ENCODE peak calls at places on chromosomes 11 and 22, in eight cellular contexts. A, B, D, E, Q, T, P and I are unnamed samples.

GRCh38 chr11:68335693-68336092 is 23.3 kb downstream of the LRP5 start:
- DNase-seq in P (no peak), A (no peak), E (no peak), D (no peak), B (no peak), Q (no peak), T (no peak), I (no peak)

GRCh38 chr11:13118194-13118593 is 109.1 kb downstream of the RASSF10 start:
- DNase-seq in E (no peak), D (no peak), P (no peak), A (peak; percentile 78), T (no peak), B (peak; percentile 81), Q (no peak), I (no peak)

GRCh38 chr22:30423296-30423958 is 2.1 kb upstream of the MTFP1 start:
- DNase-seq in D (peak; percentile 74), Q (no peak), T (peak; percentile 91), E (no peak), P (peak; percentile 56), A (no peak), B (no peak), I (no peak)

GRCh38 chr22:28937206-28938025 is 54.0 kb downstream of the ZNRF3 start:
- DNase-seq in T (no peak), E (no peak), Q (no peak), B (no peak), D (no peak), P (no peak), A (no peak), I (no peak)

GRCh38 chr11:127017482-127017881 is 16.9 kb upstream of the KIRREL3 start:
- DNase-seq in B (peak; percentile 14), Q (no peak), P (no peak), D (no peak), T (no peak), E (no peak), A (no peak), I (no peak)

GRCh38 chr22:45551310-45552016 is 48.8 kb downstream of the FBLN1 start:
- DNase-seq in T (no peak), E (no peak), P (no peak), Q (peak; percentile 48), B (peak; percentile 29), D (no peak), A (no peak), I (no peak)

GRCh38 chr11:86440305-86440716 is 65.6 kb downstream of the CCDC81 start:
- DNase-seq in P (no peak), B (peak; percentile 91), D (no peak), T (no peak), E (peak; percentile 39), Q (peak; percentile 62), A (no peak), I (no peak)

GRCh38 chr22:46368422-46368821 is 32.9 kb downstream of the TRMU start:
- DNase-seq in T (peak; percentile 59), D (no peak), B (no peak), P (no peak), E (no peak), Q (no peak), A (no peak), I (no peak)

GRCh38 chr11:85974126-85974525 is 94.8 kb downstream of the PICALM start:
- DNase-seq in P (no peak), B (peak; percentile 80), T (no peak), Q (no peak), D (no peak), A (no peak), E (no peak), I (no peak)

GRCh38 chr22:37501610-37502341 is 15.6 kb upstream of the MFNG start:
- DNase-seq in P (no peak), T (no peak), D (no peak), E (peak; percentile 89), Q (peak; percentile 31), B (peak; percentile 92), A (no peak), I (no peak)

GRCh38 chr11:67275606-67276409 is 9.5 kb downstream of the GRK2 start:
- DNase-seq in E (no peak), Q (no peak), D (no peak), A (no peak), B (no peak), P (no peak), T (peak; percentile 61), I (no peak)

GRCh38 chr22:42994917-42995562 is 19.9 kb downstream of the PACSIN2 start:
- DNase-seq in T (peak; percentile 81), E (peak; percentile 34), D (no peak), P (peak; percentile 63), A (no peak), Q (no peak), B (peak; percentile 93), I (peak; percentile 33)

GRCh38 chr11:5923789-5924188 is 18.3 kb upstream of the OR56A3 start:
- DNase-seq in A (no peak), Q (no peak), P (no peak), E (no peak), D (no peak), T (no peak), B (no peak), I (no peak)

GRCh38 chr11:101090679-101091270 is 38.8 kb downstream of the PGR start:
- DNase-seq in D (no peak), A (no peak), P (no peak), E (no peak), B (no peak), Q (no peak), T (no peak), I (no peak)

GRCh38 chr11:123054301-123055065 is 7.5 kb downstream of the HSPA8 start:
- DNase-seq in E (peak; percentile 40), B (peak; percentile 81), Q (no peak), A (peak; percentile 56), D (no peak), T (no peak), P (peak; percentile 80), I (peak; percentile 71)

GRCh38 chr11:134468081-134468668 is 56.1 kb upstream of the B3GAT1 start:
- DNase-seq in E (no peak), A (no peak), T (no peak), P (no peak), D (no peak), B (no peak), Q (no peak), I (no peak)

GRCh38 chr11:56751480-56751879 is 3.0 kb upstream of the OR9G4 start:
- DNase-seq in D (no peak), E (no peak), A (no peak), Q (no peak), T (no peak), P (no peak), B (no peak), I (no peak)

GRCh38 chr22:24736526-24737050 is 37.9 kb downstream of the PIWIL3 start:
- DNase-seq in B (no peak), P (no peak), Q (no peak), A (no peak), E (no peak), T (no peak), D (no peak), I (no peak)

GRCh38 chr11:2567026-2567671 is 122.3 kb downstream of the KCNQ1 start:
- DNase-seq in T (peak; percentile 48), D (no peak), A (no peak), P (no peak), B (no peak), E (no peak), Q (peak; percentile 3), I (no peak)

GRCh38 chr11:114477946-114478537 is 38.8 kb downstream of the REXO2 start:
- DNase-seq in D (no peak), Q (no peak), T (no peak), P (no peak), A (no peak), E (no peak), B (no peak), I (no peak)

DNA sequence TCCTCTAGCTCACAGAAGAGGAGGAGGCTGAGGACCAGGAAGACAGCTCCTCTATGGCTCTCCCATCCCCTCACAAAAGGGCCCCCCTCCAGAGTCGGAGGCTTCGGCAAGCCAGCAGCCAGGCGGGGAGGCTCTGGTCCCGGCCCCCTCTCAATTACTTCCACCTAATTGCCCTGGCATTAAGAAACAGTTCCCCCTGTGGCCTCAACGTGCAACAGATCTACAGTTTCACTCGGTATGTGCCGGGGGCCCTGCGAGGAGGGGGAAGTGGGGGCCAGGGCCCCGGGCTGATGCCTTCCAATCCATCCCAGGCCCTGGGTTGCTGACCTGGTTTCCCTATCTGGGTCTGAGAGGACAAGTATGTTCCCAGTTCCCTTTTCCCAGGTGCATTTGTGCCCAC is 7.9 kb downstream of the FOXR1 start:
- DNase-seq in B (no peak), A (no peak), Q (no peak), T (no peak), P (no peak), D (no peak), E (no peak), I (peak; percentile 15)
- TF ChIP-seq CTCF in B (no peak), A (no peak), Q (no peak), T (no peak), P (no peak), D (peak; percentile 19), E (no peak), I (no peak)

DNA sequence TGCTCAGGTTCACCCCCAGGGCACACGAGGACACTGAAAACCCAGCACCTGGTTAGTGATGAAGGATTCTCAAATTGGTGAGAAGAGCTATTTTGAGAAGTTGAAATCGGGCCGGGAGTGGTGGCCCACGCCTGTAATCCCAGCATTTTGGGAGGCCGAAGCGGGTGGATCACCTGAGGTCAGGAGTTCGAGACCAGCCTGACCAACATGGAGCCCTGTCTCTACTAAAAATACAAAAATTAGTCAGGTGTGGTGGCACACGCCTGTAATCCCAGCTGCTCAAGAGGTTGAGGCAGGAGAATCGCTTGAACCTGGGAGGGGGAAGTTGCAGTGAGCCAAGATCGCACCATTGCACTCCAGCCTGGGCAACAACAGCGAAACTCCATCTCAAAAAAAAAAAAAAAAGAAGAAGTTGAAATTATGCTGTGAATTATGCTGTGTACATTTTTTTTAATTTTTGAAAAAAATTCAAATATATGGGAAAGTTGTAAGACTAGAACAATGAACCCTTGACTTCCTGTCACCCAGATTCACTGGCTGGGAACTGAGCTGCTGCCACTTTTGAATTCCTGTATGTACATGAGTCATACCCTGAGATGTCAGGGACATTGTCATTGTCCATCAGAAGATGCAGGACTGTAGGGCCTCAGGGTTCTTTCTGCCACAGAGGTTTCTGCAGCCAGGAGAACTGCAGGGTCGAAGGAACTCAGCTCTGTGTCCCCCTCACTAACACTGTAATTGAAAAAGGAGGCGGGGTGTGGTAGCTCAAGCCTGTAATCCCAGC is 5.2 kb downstream of the AIFM3 start:
- DNase-seq in E (no peak), Q (no peak), T (peak; percentile 15), A (no peak), D (no peak), P (no peak), B (no peak), I (no peak)
- TF ChIP-seq CTCF in E (no peak), Q (no peak), T (no peak), A (no peak), D (no peak), P (no peak), B (no peak), I (no peak)

DNA sequence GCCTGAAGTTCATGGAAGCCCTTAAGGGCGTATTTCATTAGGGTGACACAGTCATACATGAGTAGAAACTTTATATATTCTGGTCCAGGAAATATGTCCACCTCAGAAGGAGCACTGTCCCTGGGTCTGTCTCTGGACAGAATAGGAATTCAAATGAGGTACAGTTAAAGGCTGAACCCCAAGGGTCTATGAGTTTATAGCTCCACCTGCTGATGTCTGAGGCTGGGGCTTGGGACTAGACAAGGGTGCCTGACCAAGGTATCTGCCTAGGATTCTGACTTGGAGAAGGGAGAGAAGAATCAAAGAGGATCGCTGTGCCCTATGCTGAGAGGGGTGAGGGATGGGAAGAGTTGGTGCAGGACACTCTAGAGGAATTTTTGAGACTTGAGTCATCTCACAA is 14.9 kb downstream of the HEPHL1 start:
- DNase-seq in P (no peak), E (no peak), B (no peak), Q (no peak), D (no peak), A (no peak), T (no peak), I (no peak)
- TF ChIP-seq CTCF in P (no peak), E (no peak), B (no peak), Q (no peak), D (no peak), A (no peak), T (no peak), I (no peak)

GRCh38 chr22:21020802-21021429 is 6.0 kb downstream of the P2RX6 start:
- DNase-seq in B (peak; percentile 24), P (peak; percentile 37), Q (no peak), D (no peak), T (peak; percentile 8), E (no peak), A (no peak), I (peak; percentile 60)
- TF ChIP-seq CTCF in B (peak; percentile 54), P (peak; percentile 41), Q (peak; percentile 34), D (peak; percentile 58), T (no peak), E (no peak), A (peak; percentile 60), I (peak; percentile 33)